ENCODE peak calls at places on chromosome 1, in ten cellular contexts. D, J, H, X, P, L, G, C, N and V are unnamed samples.

GRCh38 chr1:188249813-188250212 is 1421.1 kb downstream of the PLA2G4A start:
- DNase-seq in P (no peak), X (no peak), D (no peak), N (no peak), L (no peak), G (peak; percentile 2), C (no peak), H (no peak), J (no peak), V (no peak)

GRCh38 chr1:115308969-115309368 is 29.1 kb downstream of the NGF start:
- DNase-seq in C (no peak), J (no peak), D (no peak), P (no peak), H (no peak), N (peak; percentile 78), L (no peak), X (no peak), G (no peak), V (no peak)

GRCh38 chr1:239987103-239987745 is 104.5 kb upstream of the FMN2 start:
- DNase-seq in C (no peak), P (peak; percentile 62), D (peak; percentile 25), X (peak; percentile 67), L (no peak), J (no peak), H (no peak), N (peak; percentile 51), G (peak; percentile 36), V (peak; percentile 66)

GRCh38 chr1:38077523-38078147 is 31.0 kb upstream of the POU3F1 start:
- DNase-seq in L (no peak), H (no peak), C (no peak), P (no peak), N (no peak), D (no peak), J (no peak), X (no peak), G (no peak), V (no peak)

GRCh38 chr1:37177230-37177864 is 143.0 kb upstream of the GRIK3 start:
- DNase-seq in C (peak; percentile 14), D (no peak), L (no peak), X (peak; percentile 8), H (no peak), P (peak; percentile 28), N (peak; percentile 31), J (no peak), G (peak; percentile 63), V (peak; percentile 8)

GRCh38 chr1:227941509-227942020 is 6.2 kb downstream of the WNT9A start:
- DNase-seq in X (no peak), G (no peak), D (no peak), P (no peak), N (no peak), C (no peak), H (no peak), L (no peak), J (peak; percentile 70), V (no peak)

GRCh38 chr1:99481391-99481996 is 164.4 kb upstream of the PALMD start:
- DNase-seq in L (no peak), C (peak; percentile 2), X (peak; percentile 67), N (peak; percentile 71), D (peak; percentile 38), J (no peak), H (peak; percentile 37), G (peak; percentile 54), P (peak; percentile 83), V (peak; percentile 77)

GRCh38 chr1:57252597-57253306 is 171.1 kb downstream of the DAB1 start:
- DNase-seq in C (no peak), N (peak; percentile 15), G (no peak), H (no peak), P (peak; percentile 29), X (no peak), L (no peak), J (no peak), D (no peak), V (no peak)

GRCh38 chr1:225844236-225845061 is 34.5 kb downstream of the EPHX1 start:
- DNase-seq in G (no peak), N (no peak), H (no peak), C (no peak), J (no peak), D (no peak), L (no peak), P (no peak), X (no peak), V (no peak)

GRCh38 chr1:92306020-92306419 is 7.2 kb downstream of the RPAP2 start:
- DNase-seq in X (no peak), G (peak; percentile 16), N (no peak), L (no peak), P (no peak), C (no peak), J (no peak), H (no peak), D (no peak), V (no peak)

GRCh38 chr1:225848044-225848955 is 33.9 kb downstream of the TMEM63A start:
- DNase-seq in G (no peak), X (peak; percentile 76), D (peak; percentile 42), N (no peak), C (no peak), H (no peak), J (no peak), P (no peak), L (no peak), V (peak; percentile 36)

GRCh38 chr1:204258213-204259115 is 44.7 kb upstream of the GOLT1A start:
- DNase-seq in G (peak; percentile 56), X (peak; percentile 29), J (no peak), N (peak; percentile 66), L (no peak), P (peak; percentile 83), C (peak; percentile 85), D (peak; percentile 57), H (peak; percentile 46), V (peak; percentile 70)

GRCh38 chr1:1569341-1569740 is 5.3 kb downstream of the SSU72 start:
- DNase-seq in J (no peak), P (no peak), G (no peak), D (no peak), L (no peak), C (no peak), H (no peak), N (no peak), X (no peak), V (no peak)

GRCh38 chr1:244214009-244214967 is 163.2 kb downstream of the ZBTB18 start:
- DNase-seq in X (peak; percentile 98), G (peak; percentile 49), C (peak; percentile 57), P (no peak), N (peak; percentile 24), L (no peak), H (no peak), J (peak; percentile 77), D (no peak), V (peak; percentile 93)

GRCh38 chr1:44417351-44418021 is 12.4 kb downstream of the RNF220 start:
- DNase-seq in N (no peak), H (peak; percentile 86), G (no peak), J (no peak), X (peak; percentile 21), L (no peak), P (peak; percentile 78), C (no peak), D (no peak), V (peak; percentile 22)
- H3K4me3 ChIP-seq in N (no peak overlapping the region), H (peak overlapping the region; percentile 35), G (no peak overlapping the region), J (peak overlapping the region; percentile 18), X (peak overlapping the region; percentile 5), L (no peak overlapping the region), P (peak overlapping the region; percentile 32), C (no peak overlapping the region), D (peak overlapping the region; percentile 47), V (no peak overlapping the region)

GRCh38 chr1:15388201-15388880 is 21.3 kb upstream of the EFHD2 start:
- DNase-seq in P (no peak), C (no peak), H (no peak), L (no peak), G (no peak), N (no peak), D (no peak), J (no peak), X (no peak), V (no peak)

GRCh38 chr1:15384301-15384901 is 25.3 kb upstream of the EFHD2 start:
- DNase-seq in N (no peak), D (no peak), G (peak; percentile 20), L (no peak), C (no peak), H (peak; percentile 57), J (no peak), P (no peak), X (no peak), V (no peak)

GRCh38 chr1:15385420-15385819 is 24.3 kb upstream of the EFHD2 start:
- DNase-seq in C (no peak), G (no peak), L (no peak), J (no peak), H (no peak), N (no peak), P (no peak), X (no peak), D (no peak), V (no peak)

GRCh38 chr1:15383810-15384209 is 25.9 kb upstream of the EFHD2 start:
- DNase-seq in L (no peak), N (no peak), G (no peak), X (no peak), D (no peak), J (no peak), P (no peak), H (no peak), C (no peak), V (no peak)

GRCh38 chr1:15386128-15386824 is 23.4 kb upstream of the EFHD2 start:
- DNase-seq in N (no peak), L (no peak), C (no peak), P (no peak), G (peak; percentile 84), H (no peak), X (no peak), J (no peak), D (no peak), V (no peak)
- H3K4me3 ChIP-seq in N (no peak overlapping the region), L (no peak overlapping the region), C (no peak overlapping the region), P (no peak overlapping the region), G (peak overlapping the region; percentile 21), H (peak overlapping the region; percentile 32), X (peak overlapping the region; percentile 1), J (no peak overlapping the region), D (no peak overlapping the region), V (no peak overlapping the region)

DNA sequence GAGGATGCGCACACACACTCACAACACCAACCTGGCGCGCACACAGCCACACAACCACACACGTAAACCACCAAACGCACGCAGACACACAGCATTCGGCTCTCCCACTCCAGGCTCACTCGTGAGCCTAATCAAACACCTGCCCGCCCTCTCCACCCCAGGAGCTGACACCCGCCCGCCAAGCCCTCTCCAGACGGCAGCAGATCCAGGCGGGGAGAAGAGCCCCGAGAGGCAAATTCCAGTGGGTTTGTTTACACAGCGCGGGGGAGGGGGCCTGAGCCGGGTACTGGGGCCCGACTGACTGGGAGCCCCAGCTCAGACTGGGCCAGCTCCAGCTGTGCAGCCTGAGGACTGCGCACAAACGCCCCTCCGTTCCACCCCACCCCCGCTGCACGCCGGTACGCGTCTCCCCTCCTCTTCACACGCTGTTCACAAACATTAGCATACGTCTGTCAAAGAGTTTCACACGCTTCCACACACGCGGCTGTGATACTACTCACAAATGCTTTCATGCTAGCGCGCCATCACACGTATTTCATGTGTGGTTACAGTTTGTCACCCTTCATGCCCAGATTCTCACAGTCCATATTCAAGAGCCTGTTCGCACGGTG is 1.1 kb upstream of the EFNA1 start:
- DNase-seq in J (peak; percentile 74), D (no peak), G (no peak), H (no peak), L (no peak), C (no peak), P (peak; percentile 35), N (peak; percentile 73), X (peak; percentile 38), V (no peak)
- H3K4me3 ChIP-seq in J (peak overlapping the region; percentile 62), D (peak overlapping the region; percentile 89), G (no peak overlapping the region), H (peak overlapping the region; percentile 27), L (peak overlapping the region; percentile 64), C (peak overlapping the region; percentile 55), P (peak overlapping the region; percentile 59), N (peak overlapping the region; percentile 96), X (peak overlapping the region; percentile 44), V (peak overlapping the region; percentile 77)

GRCh38 chr1:46489169-46489637 is 433 bp upstream of the DMBX1 start:
- DNase-seq in J (no peak), H (no peak), P (no peak), D (no peak), G (peak; percentile 22), X (no peak), L (no peak), C (no peak), N (peak; percentile 15), V (no peak)
- H3K4me3 ChIP-seq in J (peak overlapping the region; percentile 23), H (no peak overlapping the region), P (peak overlapping the region; percentile 23), D (peak overlapping the region; percentile 40), G (no peak overlapping the region), X (no peak overlapping the region), L (no peak overlapping the region), C (peak overlapping the region; percentile 56), N (peak overlapping the region; percentile 11), V (no peak overlapping the region)